ENCODE peak calls at places on chromosomes 6 and 20, in seven cellular contexts. P, N, A, R, X, I and O are unnamed samples.

GRCh38 chr6:130354322-130354721 is 11.5 kb upstream of the TMEM200A start:
- DNase-seq in N (no peak), X (no peak), P (no peak), R (no peak), A (no peak), I (no peak), O (no peak)

GRCh38 chr6:90086517-90086916 is 192.2 kb downstream of the GJA10 start:
- DNase-seq in X (no peak), R (peak; percentile 39), N (no peak), I (peak; percentile 66), A (peak; percentile 2), P (no peak), O (peak; percentile 65)

GRCh38 chr6:36756761-36757160 is 59.1 kb downstream of the RAB44 start:
- DNase-seq in I (no peak), A (no peak), X (no peak), R (no peak), N (no peak), P (no peak), O (no peak)

GRCh38 chr6:47153066-47153755 is 111.1 kb upstream of the ADGRF1 start:
- DNase-seq in I (no peak), N (no peak), R (peak; percentile 56), A (no peak), P (peak; percentile 45), X (no peak), O (peak; percentile 51)

GRCh38 chr6:11785449-11785951 is 6.9 kb upstream of the ADTRP start:
- DNase-seq in I (no peak), R (no peak), A (no peak), X (no peak), P (peak; percentile 44), N (no peak), O (no peak)

GRCh38 chr6:158645064-158646022 is 800 bp upstream of the DYNLT1 start:
- DNase-seq in P (no peak), I (no peak), N (no peak), R (peak; percentile 14), X (no peak), A (no peak), O (no peak)

GRCh38 chr6:149483849-149484635 is 772 bp downstream of the ZC3H12D start:
- DNase-seq in R (no peak), I (no peak), P (no peak), X (no peak), A (no peak), N (no peak), O (no peak)

GRCh38 chr6:87139236-87139635 is 16.1 kb upstream of the ZNF292 start:
- DNase-seq in R (peak; percentile 57), I (peak; percentile 66), P (peak; percentile 69), X (no peak), N (peak; percentile 54), A (peak; percentile 53), O (peak; percentile 68)

GRCh38 chr20:36305602-36306556 is at the start of gene DLGAP4:
- DNase-seq in R (no peak), X (no peak), A (no peak), P (no peak), I (no peak), N (no peak), O (no peak)

GRCh38 chr6:160190974-160191373 is 67.6 kb downstream of the SLC22A2 start:
- DNase-seq in X (no peak), I (no peak), N (no peak), P (no peak), A (no peak), R (no peak), O (no peak)

GRCh38 chr20:57610261-57610952 is 9.8 kb downstream of the ZBP1 start:
- DNase-seq in I (no peak), A (no peak), P (no peak), X (no peak), R (no peak), N (no peak), O (no peak)

GRCh38 chr6:70527071-70527737 is 39.5 kb upstream of the SDHAF4 start:
- DNase-seq in I (peak; percentile 43), A (no peak), X (no peak), R (no peak), P (peak; percentile 41), N (no peak), O (peak; percentile 75)

GRCh38 chr20:51758978-51759544 is 9.1 kb downstream of the ATP9A start:
- DNase-seq in R (no peak), P (no peak), N (no peak), X (no peak), A (no peak), I (no peak), O (peak; percentile 33)

GRCh38 chr6:1670711-1671462 is 61.2 kb downstream of the FOXC1 start:
- DNase-seq in N (no peak), X (no peak), P (no peak), A (no peak), R (peak; percentile 25), I (peak; percentile 85), O (no peak)

GRCh38 chr6:68634503-68635411 is at the start of gene ADGRB3:
- DNase-seq in I (peak; percentile 71), P (peak; percentile 79), R (peak; percentile 53), A (peak; percentile 70), X (no peak), N (peak; percentile 59), O (peak; percentile 46)

GRCh38 chr6:47524136-47524840 is 46.7 kb downstream of the CD2AP start:
- DNase-seq in X (no peak), N (no peak), P (peak; percentile 39), A (no peak), I (peak; percentile 34), R (no peak), O (no peak)

GRCh38 chr20:57801581-57801980 is 91.8 kb upstream of the PMEPA1 start:
- DNase-seq in P (no peak), N (no peak), I (no peak), R (no peak), X (no peak), A (no peak), O (no peak)

GRCh38 chr6:116030745-116031144 is 29.9 kb downstream of the FRK start:
- DNase-seq in X (no peak), I (no peak), N (no peak), R (no peak), A (no peak), P (no peak), O (peak; percentile 7)